ENCODE peak calls at places on chromosome 12, in four cellular contexts. S, E, Z and Q are unnamed samples.

GRCh38 chr12:104567832-104568490 is 111.2 kb downstream of the CHST11 start:
- DNase-seq in Z (no peak), E (no peak), S (no peak), Q (no peak)

GRCh38 chr12:66947119-66947518 is 268.2 kb upstream of the GRIP1 start:
- DNase-seq in E (no peak), Z (no peak), S (no peak), Q (no peak)

GRCh38 chr12:989751-990278 is 1.2 kb upstream of the ERC1 start:
- DNase-seq in S (peak), E (peak), Z (peak), Q (peak)

GRCh38 chr12:51827925-51828818 is 20.3 kb downstream of the FIGNL2 start:
- DNase-seq in S (peak), E (no peak), Z (no peak), Q (no peak)

GRCh38 chr12:26319511-26319910 is 124.1 kb downstream of the SSPN start:
- DNase-seq in S (no peak), Z (peak), E (no peak), Q (peak)

GRCh38 chr12:90896164-90896563 is 58.8 kb downstream of the CCER1 start:
- DNase-seq in S (no peak), Z (no peak), E (no peak), Q (no peak)

GRCh38 chr12:49086116-49086515 is 8.5 kb downstream of the DHH start:
- DNase-seq in Z (peak), S (no peak), E (no peak), Q (no peak)

GRCh38 chr12:53344487-53344823 is 8.3 kb upstream of the SP7 start:
- DNase-seq in E (no peak), S (no peak), Z (no peak), Q (no peak)

GRCh38 chr12:105348142-105348541 is 17.7 kb downstream of the C12orf75 start:
- DNase-seq in Z (no peak), E (no peak), S (no peak), Q (no peak)

GRCh38 chr12:89369166-89369565 is 16.9 kb upstream of the DUSP6 start:
- DNase-seq in S (no peak), Z (no peak), E (no peak), Q (no peak)

GRCh38 chr12:116708826-116709756 is 28.8 kb downstream of the SPRING1 start:
- DNase-seq in E (peak), S (peak), Z (peak), Q (peak)